ENCODE peak calls at places on chromosomes 11 and 22, in eight cellular contexts. I is neural progenitor cell, A is GM23338, H is HCT116, X is hepatocyte, J is OCI-LY7, Y is PC-3, N is SK-N-SH. L is an unnamed sample.

GRCh38 chr11:795638-796564 is 2.2 kb downstream of the SLC25A22 start:
- DNase-seq in Y (peak; percentile 79), X (peak; percentile 83), A (peak; percentile 57), H (no peak), J (peak; percentile 83), I (no peak), N (peak; percentile 84), L (peak; percentile 83)

GRCh38 chr22:26086359-26086758 is 82.9 kb upstream of the SEZ6L start:
- DNase-seq in A (no peak), I (peak; percentile 36), X (no peak), Y (no peak), J (peak; percentile 1), N (peak; percentile 36), H (no peak), L (no peak)

GRCh38 chr11:93000511-93001476 is 31.3 kb downstream of the MTNR1B start:
- DNase-seq in H (peak; percentile 87), I (no peak), A (no peak), Y (peak; percentile 70), X (no peak), J (no peak), N (peak; percentile 50), L (no peak)

GRCh38 chr11:44766112-44766971 is 39.6 kb downstream of the TSPAN18 start:
- DNase-seq in A (peak; percentile 46), Y (no peak), H (no peak), J (no peak), X (peak; percentile 69), I (no peak), N (peak; percentile 76), L (no peak)

GRCh38 chr22:27238935-27239510 is 562.5 kb downstream of the MN1 start:
- DNase-seq in Y (peak; percentile 7), A (no peak), I (no peak), J (no peak), N (peak; percentile 87), X (peak; percentile 88), H (no peak), L (no peak)

GRCh38 chr11:134589155-134589554 is 177.1 kb upstream of the B3GAT1 start:
- DNase-seq in X (no peak), H (no peak), I (no peak), A (no peak), Y (no peak), N (no peak), J (no peak), L (no peak)

GRCh38 chr11:3855808-3856491 is 486 bp downstream of the STIM1 start:
- DNase-seq in Y (peak; percentile 23), A (peak; percentile 58), X (peak; percentile 51), N (no peak), I (peak; percentile 37), H (no peak), J (peak; percentile 65), L (peak; percentile 51)

GRCh38 chr11:19460718-19461405 is 220.1 kb upstream of the E2F8 start:
- DNase-seq in N (peak; percentile 34), J (no peak), X (no peak), Y (no peak), I (no peak), A (no peak), H (no peak), L (no peak)

GRCh38 chr22:31075961-31076360 is 5.2 kb upstream of the SMTN start:
- DNase-seq in A (no peak), I (no peak), J (no peak), X (peak; percentile 70), N (no peak), Y (no peak), H (no peak), L (no peak)

GRCh38 chr11:99988105-99988907 is 698.8 kb upstream of the ARHGAP42 start:
- DNase-seq in I (no peak), A (no peak), N (no peak), X (no peak), H (no peak), J (no peak), Y (no peak), L (no peak)

GRCh38 chr11:67463680-67464410 is 5.2 kb downstream of the TMEM134 start:
- DNase-seq in A (no peak), X (no peak), H (peak; percentile 73), N (peak; percentile 51), J (no peak), Y (peak; percentile 95), I (no peak), L (no peak)

GRCh38 chr22:30348837-30349236 is 7.9 kb downstream of the SF3A1 start:
- DNase-seq in A (no peak), Y (no peak), I (no peak), X (no peak), J (no peak), H (no peak), N (no peak), L (no peak)

GRCh38 chr11:35598254-35599125 is 19.8 kb upstream of the FJX1 start:
- DNase-seq in X (no peak), A (no peak), J (no peak), H (no peak), I (no peak), N (no peak), Y (peak; percentile 52), L (no peak)

GRCh38 chr11:69449320-69450063 is 32.0 kb upstream of the LINC01488 start:
- DNase-seq in J (no peak), X (no peak), A (no peak), H (no peak), N (peak; percentile 90), Y (no peak), I (no peak), L (no peak)

GRCh38 chr11:76604081-76604601 is 66.4 kb downstream of the LRRC32 start:
- DNase-seq in A (no peak), H (no peak), N (peak; percentile 30), Y (no peak), X (no peak), I (no peak), J (no peak), L (no peak)

GRCh38 chr22:23553438-23553837 is 26.7 kb downstream of the IGLL1 start:
- DNase-seq in J (no peak), X (no peak), Y (no peak), A (no peak), H (no peak), N (no peak), I (no peak), L (no peak)

GRCh38 chr11:134677338-134677948 is 265.4 kb upstream of the B3GAT1 start:
- DNase-seq in N (no peak), A (no peak), I (no peak), Y (no peak), X (no peak), J (no peak), H (no peak), L (no peak)

GRCh38 chr11:43517518-43517917 is 158.8 kb downstream of the TTC17 start:
- DNase-seq in X (no peak), Y (no peak), H (no peak), I (no peak), N (no peak), A (no peak), J (no peak), L (no peak)

DNA sequence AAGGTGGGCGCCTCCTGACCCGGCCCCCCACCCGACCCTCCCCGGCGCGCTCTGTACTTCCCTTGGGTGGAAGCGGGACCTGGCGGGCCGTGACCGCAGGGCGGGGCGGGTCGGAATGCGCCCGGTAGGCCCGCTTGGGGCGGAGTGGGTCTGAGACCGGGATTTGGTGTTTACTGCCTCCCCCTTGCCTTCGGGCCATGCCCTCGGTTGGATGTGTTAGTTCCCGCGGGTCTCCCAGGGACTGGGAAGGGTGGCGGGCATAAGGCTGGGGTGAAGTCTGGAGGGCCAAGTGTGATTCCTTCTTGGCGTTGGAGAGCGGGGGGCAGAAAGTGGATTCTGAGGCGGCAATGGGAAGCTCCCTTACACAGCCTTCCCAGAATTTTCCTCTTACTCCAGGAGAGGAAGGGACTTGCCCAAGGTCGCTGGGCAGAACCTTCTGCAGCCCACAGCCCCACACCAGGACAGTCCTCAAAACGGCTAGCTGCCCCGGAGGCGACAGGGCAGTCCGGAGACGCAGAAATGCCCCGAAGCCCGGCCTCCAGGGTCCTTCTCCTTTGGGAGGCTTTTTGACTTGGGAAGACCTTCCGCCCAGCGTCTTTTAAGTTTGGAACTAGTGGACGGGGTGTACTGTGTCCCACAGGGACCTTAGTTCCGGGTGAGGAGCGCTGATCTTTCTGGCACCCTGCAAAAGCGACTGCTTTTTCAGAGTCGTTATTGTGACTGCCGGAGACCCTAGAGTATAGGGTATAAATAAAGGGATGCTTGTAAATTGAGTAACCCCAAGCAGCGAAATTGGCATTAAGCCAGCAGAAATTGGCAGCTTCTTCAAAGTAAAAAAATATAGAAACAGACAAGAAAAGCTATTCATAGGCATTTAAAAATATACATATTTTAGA is 647 bp downstream of the SWAP70 start:
- DNase-seq in H (no peak), I (peak; percentile 37), X (peak; percentile 11), J (peak; percentile 75), A (peak; percentile 74), N (no peak), Y (peak; percentile 32), L (peak; percentile 28)
- TF ChIP-seq EZH2phosphoT487 in H (no peak), I (no peak), X (no peak), J (no peak), A (no peak), N (no peak), Y (no peak), L (no peak)

GRCh38 chr11:65041206-65042035 is at the start of gene SAC3D1:
- DNase-seq in X (peak; percentile 75), N (peak; percentile 89), A (peak; percentile 72), I (peak; percentile 87), Y (peak; percentile 69), J (peak; percentile 66), H (peak; percentile 19), L (peak; percentile 69)
- TF ChIP-seq CTCF in X (no peak), N (no peak), A (no peak), I (peak; percentile 6), Y (no peak), J (no peak), H (no peak), L (no peak)

GRCh38 chr22:20532256-20532993 is 25.0 kb downstream of the MED15 start:
- DNase-seq in N (no peak), J (no peak), A (no peak), Y (no peak), X (no peak), I (peak; percentile 37), H (no peak), L (no peak)
- H4K20me1 ChIP-seq in N (peaks cover 28% of the 10 kb centered on the region), J (peaks cover 4% of the 10 kb centered on the region), A (peaks cover 11% of the 10 kb centered on the region), Y (no peaks in the 10 kb centered on the region), X (peaks cover 48% of the 10 kb centered on the region), I (peaks cover 38% of the 10 kb centered on the region), H (no peaks in the 10 kb centered on the region), L (peaks cover 20% of the 10 kb centered on the region)

DNA sequence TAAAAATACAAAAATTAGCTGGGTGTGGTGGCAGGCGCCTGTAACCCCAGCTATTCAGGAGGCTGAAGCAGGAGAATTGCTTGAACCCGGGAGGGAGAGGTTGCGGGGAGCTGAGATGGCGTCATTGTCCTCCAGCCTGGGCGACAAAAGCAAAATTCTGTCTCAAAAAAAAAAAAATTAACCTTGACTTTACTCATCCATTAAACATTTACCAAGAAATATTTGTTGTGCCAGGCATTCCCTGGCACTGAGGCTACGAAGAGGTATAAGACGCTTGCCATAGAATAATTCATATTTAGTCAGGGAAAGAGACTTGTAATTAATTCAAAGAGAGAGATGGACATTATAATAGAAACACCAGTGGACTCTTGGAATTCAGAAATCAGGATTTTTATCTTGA is 13.2 kb upstream of the PAFAH1B2 start:
- DNase-seq in Y (no peak), H (no peak), X (no peak), J (no peak), A (no peak), I (no peak), N (no peak), L (no peak)
- TF ChIP-seq EZH2phosphoT487 in Y (no peak), H (no peak), X (no peak), J (no peak), A (no peak), I (no peak), N (no peak), L (no peak)